ENCODE peak calls at places on chromosomes 12 and 14, in ten cellular contexts. C is body of pancreas, B is cardiac muscle cell, A is esophagus muscularis mucosa, S is esophagus squamous epithelium, F is fibroblast of pulmonary artery, H is fibroblast of the aortic adventitia, M is PC-3, I is suprapubic skin, L is kidney epithelial cell. X is an unnamed sample.

GRCh38 chr14:100443643-100444042 is 120.5 kb downstream of the SLC25A47 start:
- DNase-seq in C (no peak), B (no peak), A (no peak), S (no peak), F (no peak), H (no peak), M (peak; percentile 66), I (no peak), L (no peak), X (no peak)

GRCh38 chr14:78835052-78835451 is 664.9 kb downstream of the NRXN3 start:
- DNase-seq in C (no peak), B (peak; percentile 91), A (no peak), S (no peak), F (no peak), H (no peak), M (no peak), I (no peak), L (no peak), X (no peak)

GRCh38 chr14:54475911-54476310 is 12.9 kb downstream of the GMFB start:
- DNase-seq in C (no peak), B (no peak), A (no peak), S (no peak), F (no peak), H (no peak), M (no peak), I (no peak), L (no peak), X (no peak)

GRCh38 chr12:6925543-6926279 is 2.0 kb upstream of the ATN1 start:
- DNase-seq in C (peak; percentile 63), B (peak; percentile 52), A (no peak), S (no peak), F (peak; percentile 90), H (peak; percentile 97), M (peak; percentile 81), I (no peak), L (peak; percentile 77), X (no peak)

GRCh38 chr14:74836251-74836957 is 39.5 kb downstream of the PROX2 start:
- DNase-seq in C (no peak), B (no peak), A (no peak), S (no peak), F (no peak), H (peak; percentile 59), M (no peak), I (no peak), L (no peak), X (peak; percentile 46)

GRCh38 chr12:127509066-127509778 is 757.7 kb upstream of the TMEM132C start:
- DNase-seq in C (no peak), B (no peak), A (no peak), S (no peak), F (peak; percentile 13), H (peak; percentile 52), M (peak; percentile 76), I (no peak), L (no peak), X (no peak)

GRCh38 chr12:26125451-26126339 is 858 bp upstream of the BHLHE41 start:
- DNase-seq in C (peak; percentile 84), B (peak; percentile 82), A (peak; percentile 92), S (peak; percentile 16), F (peak; percentile 72), H (peak; percentile 63), M (peak; percentile 98), I (peak; percentile 89), L (peak; percentile 75), X (peak; percentile 45)

GRCh38 chr12:31647106-31647505 is 12.4 kb upstream of the ETFBKMT start:
- DNase-seq in C (no peak), B (no peak), A (no peak), S (no peak), F (no peak), H (no peak), M (peak; percentile 84), I (no peak), L (no peak), X (no peak)

GRCh38 chr12:96824838-96825236 is 82.2 kb upstream of the NEDD1 start:
- DNase-seq in C (no peak), B (no peak), A (no peak), S (no peak), F (no peak), H (no peak), M (no peak), I (no peak), L (no peak), X (no peak)

GRCh38 chr14:32576088-32576795 is 247.1 kb downstream of the AKAP6 start:
- DNase-seq in C (peak; percentile 45), B (peak; percentile 70), A (no peak), S (no peak), F (peak; percentile 78), H (peak; percentile 80), M (peak; percentile 75), I (no peak), L (no peak), X (peak; percentile 65)

DNA sequence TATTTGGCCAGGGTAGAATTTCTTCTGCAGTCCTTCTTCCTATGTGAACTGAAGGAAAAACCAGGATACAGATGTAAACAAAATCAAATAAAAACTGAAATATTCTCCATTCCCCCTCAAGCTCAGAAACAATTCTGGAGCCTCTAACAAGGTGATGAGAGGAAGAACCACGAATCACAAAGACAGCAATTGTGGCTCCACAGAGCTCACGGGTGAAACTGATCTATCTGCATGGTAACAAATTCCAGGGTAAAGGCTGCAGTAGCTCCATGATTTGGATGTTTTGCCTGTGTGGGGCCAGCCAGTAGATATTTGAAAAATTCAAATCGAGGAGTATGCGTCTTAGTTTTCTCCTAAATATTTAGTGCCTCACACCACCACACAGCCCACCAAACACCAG is 10.6 kb downstream of the GRIN2B start:
- DNase-seq in C (no peak), B (no peak), A (no peak), S (no peak), F (no peak), H (no peak), M (no peak), I (no peak), L (no peak), X (no peak)
- H3K4me3 ChIP-seq in C (no peak overlapping the region), B (no peak overlapping the region), A (no peak overlapping the region), S (no peak overlapping the region), F (no peak overlapping the region), H (no peak overlapping the region), M (no peak overlapping the region), I (no peak overlapping the region), L (no peak overlapping the region), X (no peak overlapping the region)

DNA sequence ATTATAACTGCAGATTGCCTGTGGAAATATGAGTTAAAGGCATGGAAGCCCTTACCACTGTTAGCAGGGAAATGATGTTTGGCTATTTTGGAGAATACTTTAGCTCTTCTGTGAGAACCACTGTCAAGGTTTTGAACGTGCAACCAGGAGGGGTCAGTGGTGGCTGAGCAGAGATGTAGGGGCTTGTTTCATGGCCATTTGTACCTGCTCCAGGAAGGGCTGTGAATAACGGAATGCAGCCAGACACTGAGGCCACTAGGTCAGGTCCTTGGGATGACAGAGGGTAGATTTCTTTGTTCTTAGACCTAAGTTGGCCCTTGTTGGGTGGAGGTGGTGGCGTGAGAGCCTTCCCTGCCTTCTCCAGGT is 8.3 kb downstream of the TRAF3 start:
- DNase-seq in C (no peak), B (no peak), A (no peak), S (no peak), F (no peak), H (no peak), M (no peak), I (no peak), L (no peak), X (no peak)
- TF ChIP-seq CTCF in C (no peak), B (no peak), A (no peak), S (no peak), F (no peak), H (no peak), M (no peak), I (no peak), L (no peak), X (peak; percentile 14)

GRCh38 chr12:2992724-2993123 is 33.5 kb downstream of the TEAD4 start:
- DNase-seq in C (no peak), B (no peak), A (no peak), S (no peak), F (no peak), H (no peak), M (no peak), I (no peak), L (no peak), X (no peak)
- H3K4me3 ChIP-seq in C (no peak overlapping the region), B (no peak overlapping the region), A (no peak overlapping the region), S (no peak overlapping the region), F (no peak overlapping the region), H (no peak overlapping the region), M (no peak overlapping the region), I (no peak overlapping the region), L (no peak overlapping the region), X (no peak overlapping the region)

DNA sequence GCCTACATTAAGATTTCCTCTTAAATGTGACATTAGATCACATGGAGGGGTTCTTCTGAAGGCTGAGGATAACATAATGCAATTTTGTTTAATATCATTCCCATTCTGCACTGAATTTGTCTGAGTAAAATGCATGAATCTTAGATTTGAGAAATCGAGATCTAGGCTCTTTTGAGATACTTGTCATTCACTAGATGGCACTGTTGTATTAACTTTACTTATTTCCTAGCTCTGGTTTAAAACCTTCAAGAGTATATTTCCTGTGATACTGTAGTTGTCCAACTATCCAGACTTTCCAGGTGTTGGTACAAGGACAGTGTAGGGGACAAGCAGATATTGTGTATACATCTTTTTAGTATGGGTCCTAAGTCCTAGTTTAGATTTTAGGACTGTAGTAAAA is 91.7 kb upstream of the SEL1L start:
- DNase-seq in C (no peak), B (peak; percentile 67), A (no peak), S (no peak), F (peak; percentile 4), H (no peak), M (peak; percentile 55), I (no peak), L (peak; percentile 4), X (peak; percentile 2)
- TF ChIP-seq CTCF in C (no peak), B (no peak), A (peak; percentile 33), S (peak; percentile 13), F (no peak), H (no peak), M (peak; percentile 72), I (peak; percentile 21), L (peak; percentile 27), X (peak; percentile 18)

DNA sequence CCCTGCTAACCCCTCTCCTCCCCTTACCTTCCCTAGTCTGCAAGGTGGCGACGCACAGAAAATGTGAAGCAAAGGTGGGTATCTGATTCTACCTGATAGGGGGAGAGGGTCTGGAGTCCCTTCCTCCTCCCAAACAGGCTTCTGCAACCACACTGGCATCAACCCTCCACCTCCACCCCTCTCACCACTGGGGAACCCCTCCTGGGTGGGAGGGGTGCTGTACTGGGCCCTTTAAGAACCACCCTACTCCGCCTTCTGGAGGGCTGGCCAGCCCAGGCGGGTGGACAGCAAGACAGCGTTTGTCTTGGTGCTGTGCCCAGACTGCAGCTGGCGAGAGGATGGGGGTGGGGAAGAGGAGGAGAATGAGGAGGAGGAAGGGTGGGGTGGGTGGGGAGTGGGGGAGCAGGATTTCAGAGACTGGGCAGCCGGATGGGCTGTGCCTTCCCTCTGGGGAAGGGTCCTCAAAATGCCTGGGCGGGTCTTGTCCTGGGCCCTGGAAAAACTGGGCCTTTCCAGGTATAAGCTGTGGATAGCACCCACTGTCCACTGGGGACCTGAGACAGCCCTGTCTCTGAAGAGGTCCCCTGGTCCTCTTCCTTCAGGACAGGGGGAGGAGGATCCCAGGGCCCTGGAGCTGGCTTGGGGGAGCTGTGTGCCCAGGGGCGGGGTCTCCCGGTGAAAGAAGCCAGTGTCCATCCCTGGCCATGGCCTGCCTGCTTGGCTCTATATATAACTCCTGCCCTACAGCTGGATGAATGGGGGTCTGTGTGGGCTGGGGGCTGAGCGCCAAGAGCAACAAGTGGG is 2.8 kb downstream of the TNS2 start:
- DNase-seq in C (peak; percentile 91), B (no peak), A (no peak), S (no peak), F (peak; percentile 86), H (peak; percentile 86), M (peak; percentile 72), I (peak; percentile 90), L (no peak), X (no peak)
- H3K4me3 ChIP-seq in C (no peak overlapping the region), B (no peak overlapping the region), A (peak overlapping the region; percentile 78), S (peak overlapping the region; percentile 53), F (peak overlapping the region; percentile 90), H (peak overlapping the region; percentile 88), M (peak overlapping the region; percentile 81), I (peak overlapping the region; percentile 74), L (no peak overlapping the region), X (no peak overlapping the region)